ENCODE peak calls at places on chromosomes 4 and X, in eight cellular contexts. A is epithelial cell of esophagus, P is activated T-cell treated with anti-CD3 and anti-CD28 coated beads for 24 hours, B is RKO, I is fibroblast of villous mesenchyme, N is GDM1, E is germinal center, J is GM13977. W is an unnamed sample.

GRCh38 chrX:20144491-20144890 is 2.9 kb upstream of the EIF1AX start:
- DNase-seq in A (peak; percentile 57), P (no peak), B (peak; percentile 88), I (peak; percentile 13), N (no peak), E (no peak), J (no peak), W (no peak)

GRCh38 chrX:128816919-128817318 is 706.4 kb downstream of the SMARCA1 start:
- DNase-seq in A (no peak), P (no peak), B (no peak), I (no peak), N (no peak), E (no peak), J (no peak), W (peak; percentile 2)

GRCh38 chrX:110108381-110108796 is 105.5 kb downstream of the TMEM164 start:
- DNase-seq in A (peak; percentile 10), P (no peak), B (no peak), I (peak; percentile 86), N (peak; percentile 4), E (no peak), J (no peak), W (no peak)

GRCh38 chr4:115973768-115974167 is 860.3 kb upstream of the NDST4 start:
- DNase-seq in A (no peak), P (no peak), B (no peak), I (no peak), N (no peak), E (no peak), J (no peak), W (no peak)

GRCh38 chr4:128590034-128590740 is 219.3 kb upstream of the JADE1 start:
- DNase-seq in A (no peak), P (no peak), B (no peak), I (peak; percentile 34), N (no peak), E (no peak), J (no peak), W (no peak)

GRCh38 chrX:70452143-70452733 is 7.6 kb downstream of the DLG3 start:
- DNase-seq in A (peak; percentile 45), P (peak; percentile 36), B (peak; percentile 60), I (peak; percentile 38), N (no peak), E (peak; percentile 60), J (peak; percentile 75), W (peak; percentile 78)

GRCh38 chr4:168516841-168517240 is 20.0 kb downstream of the PALLD start:
- DNase-seq in A (no peak), P (no peak), B (no peak), I (no peak), N (no peak), E (no peak), J (no peak), W (no peak)

GRCh38 chr4:89838005-89838404 is 1.0 kb upstream of the SNCA start:
- DNase-seq in A (peak; percentile 40), P (no peak), B (no peak), I (no peak), N (peak; percentile 28), E (no peak), J (peak; percentile 16), W (peak; percentile 19)

GRCh38 chrX:9770319-9770718 is 4.7 kb upstream of the GPR143 start:
- DNase-seq in A (peak; percentile 64), P (no peak), B (peak; percentile 5), I (no peak), N (no peak), E (no peak), J (no peak), W (no peak)

GRCh38 chrX:9471571-9471985 is 6.7 kb downstream of the TBL1X start:
- DNase-seq in A (no peak), P (no peak), B (no peak), I (peak; percentile 77), N (no peak), E (no peak), J (no peak), W (no peak)

GRCh38 chrX:135974279-135974856 is 580 bp upstream of the MMGT1 start:
- DNase-seq in A (peak; percentile 57), P (peak; percentile 56), B (peak; percentile 15), I (peak; percentile 77), N (peak; percentile 66), E (peak; percentile 85), J (peak; percentile 85), W (peak; percentile 74)

GRCh38 chr4:126969360-126969759 is 663.4 kb upstream of the INTU start:
- DNase-seq in A (no peak), P (no peak), B (no peak), I (peak; percentile 40), N (no peak), E (no peak), J (no peak), W (no peak)

GRCh38 chr4:98203406-98204235 is 57.6 kb upstream of the RAP1GDS1 start:
- DNase-seq in A (no peak), P (no peak), B (no peak), I (no peak), N (no peak), E (peak; percentile 61), J (peak; percentile 69), W (no peak)

GRCh38 chrX:69285881-69286545 is 120.8 kb upstream of the PJA1 start:
- DNase-seq in A (peak; percentile 38), P (peak; percentile 23), B (peak; percentile 19), I (peak; percentile 7), N (peak; percentile 7), E (peak; percentile 55), J (peak; percentile 79), W (peak; percentile 53)

GRCh38 chrX:66110112-66110511 is 53.9 kb upstream of the HEPH start:
- DNase-seq in A (peak; percentile 7), P (peak; percentile 1), B (peak; percentile 79), I (peak; percentile 0), N (peak; percentile 38), E (peak; percentile 7), J (peak; percentile 7), W (peak; percentile 47)

GRCh38 chr4:25670991-25671390 is 15.3 kb downstream of the SLC34A2 start:
- DNase-seq in A (no peak), P (no peak), B (no peak), I (no peak), N (no peak), E (no peak), J (no peak), W (no peak)

GRCh38 chr4:175891863-175892262 is 79.8 kb upstream of the GPM6A start:
- DNase-seq in A (peak; percentile 39), P (no peak), B (peak; percentile 73), I (peak; percentile 28), N (no peak), E (peak; percentile 1), J (peak; percentile 18), W (no peak)

GRCh38 chr4:154916068-154916467 is 135.0 kb downstream of the RBM46 start:
- DNase-seq in A (no peak), P (no peak), B (no peak), I (no peak), N (no peak), E (no peak), J (no peak), W (no peak)

GRCh38 chr4:14338866-14339265 is 663.4 kb upstream of the CPEB2 start:
- DNase-seq in A (no peak), P (no peak), B (no peak), I (no peak), N (no peak), E (no peak), J (no peak), W (no peak)

GRCh38 chrX:12332786-12333347 is 194.6 kb downstream of the FRMPD4 start:
- DNase-seq in A (no peak), P (no peak), B (no peak), I (peak; percentile 70), N (no peak), E (no peak), J (no peak), W (no peak)

GRCh38 chrX:129980540-129981206 is 1.8 kb upstream of the BCORL1 start:
- DNase-seq in A (no peak), P (no peak), B (peak; percentile 44), I (peak; percentile 27), N (no peak), E (peak; percentile 14), J (peak; percentile 64), W (no peak)

GRCh38 chr4:98482847-98483806 is 175.3 kb downstream of the TSPAN5 start:
- DNase-seq in A (peak; percentile 87), P (peak; percentile 36), B (no peak), I (no peak), N (no peak), E (no peak), J (peak; percentile 67), W (no peak)